ENCODE peak calls at places on chromosomes 3 and 15, in six cellular contexts. O is kidney, W is IMR-90, V is HFFc6, J is fibroblast of the aortic adventitia, S is fibroblast of mammary gland. E is an unnamed sample.

GRCh38 chr3:104564045-104564643 is 802.6 kb upstream of the ALCAM start:
- DNase-seq in S (peak; percentile 67), J (peak; percentile 63), W (peak; percentile 52), V (peak; percentile 39), O (no peak), E (peak; percentile 62)

GRCh38 chr3:72338942-72339749 is 509.1 kb downstream of the SHQ1 start:
- DNase-seq in J (peak; percentile 87), S (peak; percentile 99), O (peak; percentile 92), W (peak; percentile 97), V (peak; percentile 98), E (no peak)

GRCh38 chr3:8972614-8973013 is 9.3 kb upstream of the RAD18 start:
- DNase-seq in W (peak; percentile 47), O (no peak), J (peak; percentile 48), V (peak; percentile 33), S (peak; percentile 74), E (no peak)

GRCh38 chr3:126474498-126475410 is 937 bp downstream of the ZXDC start:
- DNase-seq in W (peak; percentile 35), S (peak; percentile 30), J (peak; percentile 42), O (peak; percentile 89), V (peak; percentile 22), E (peak; percentile 60)

GRCh38 chr3:4983739-4984510 is 4.7 kb downstream of the BHLHE40 start:
- DNase-seq in S (peak; percentile 95), O (peak; percentile 82), V (no peak), W (peak; percentile 92), J (peak; percentile 97), E (no peak)

GRCh38 chr15:70172124-70172523 is 74.4 kb upstream of the TLE3 start:
- DNase-seq in W (no peak), O (no peak), J (no peak), S (no peak), V (no peak), E (no peak)

GRCh38 chr3:122758877-122759670 is 34.6 kb downstream of the HSPBAP1 start:
- DNase-seq in W (no peak), S (peak; percentile 59), O (no peak), J (no peak), V (no peak), E (no peak)

GRCh38 chr3:107619549-107619948 is 96.8 kb downstream of the BBX start:
- DNase-seq in W (no peak), V (no peak), S (no peak), J (no peak), O (no peak), E (no peak)

GRCh38 chr3:188578579-188579363 is 424.8 kb downstream of the LPP start:
- DNase-seq in W (peak; percentile 91), O (peak; percentile 70), J (peak; percentile 99), S (peak; percentile 98), V (peak; percentile 39), E (no peak)

GRCh38 chr15:60223161-60223560 is 174.6 kb downstream of the ANXA2 start:
- DNase-seq in V (no peak), S (no peak), O (no peak), W (no peak), J (no peak), E (no peak)

GRCh38 chr15:63301088-63301487 is 23.7 kb downstream of the APH1B start:
- DNase-seq in J (no peak), W (no peak), V (no peak), O (no peak), S (no peak), E (no peak)

GRCh38 chr3:117903226-117903625 is 1131.4 kb downstream of the IGSF11 start:
- DNase-seq in V (peak; percentile 21), J (peak; percentile 91), W (peak; percentile 86), S (peak; percentile 52), O (no peak), E (peak; percentile 23)

GRCh38 chr3:42557849-42558248 is 23.9 kb downstream of the SEC22C start:
- DNase-seq in O (no peak), W (no peak), S (no peak), V (no peak), J (no peak), E (no peak)

GRCh38 chr3:14532691-14533456 is 7.3 kb downstream of the GRIP2 start:
- DNase-seq in S (peak; percentile 10), W (no peak), J (peak; percentile 10), O (peak; percentile 73), V (no peak), E (peak; percentile 20)

GRCh38 chr15:65275104-65275727 is 11.5 kb downstream of the PARP16 start:
- DNase-seq in W (no peak), O (no peak), V (no peak), S (no peak), J (no peak), E (no peak)

GRCh38 chr15:48891229-48891765 is 13.4 kb downstream of the EID1 start:
- DNase-seq in O (no peak), W (no peak), J (no peak), V (peak; percentile 7), S (no peak), E (no peak)

GRCh38 chr15:60520041-60520824 is 41.3 kb upstream of the ICE2 start:
- DNase-seq in J (no peak), V (peak; percentile 15), S (peak; percentile 43), O (no peak), W (peak; percentile 61), E (no peak)

GRCh38 chr3:42476225-42477160 is 25.9 kb upstream of the VIPR1 start:
- DNase-seq in O (peak; percentile 89), S (no peak), J (peak; percentile 51), W (no peak), V (peak; percentile 20), E (no peak)

GRCh38 chr3:39250116-39250747 is 29.6 kb downstream of the CX3CR1 start:
- DNase-seq in S (peak; percentile 36), V (no peak), W (no peak), O (no peak), J (peak; percentile 53), E (no peak)

DNA sequence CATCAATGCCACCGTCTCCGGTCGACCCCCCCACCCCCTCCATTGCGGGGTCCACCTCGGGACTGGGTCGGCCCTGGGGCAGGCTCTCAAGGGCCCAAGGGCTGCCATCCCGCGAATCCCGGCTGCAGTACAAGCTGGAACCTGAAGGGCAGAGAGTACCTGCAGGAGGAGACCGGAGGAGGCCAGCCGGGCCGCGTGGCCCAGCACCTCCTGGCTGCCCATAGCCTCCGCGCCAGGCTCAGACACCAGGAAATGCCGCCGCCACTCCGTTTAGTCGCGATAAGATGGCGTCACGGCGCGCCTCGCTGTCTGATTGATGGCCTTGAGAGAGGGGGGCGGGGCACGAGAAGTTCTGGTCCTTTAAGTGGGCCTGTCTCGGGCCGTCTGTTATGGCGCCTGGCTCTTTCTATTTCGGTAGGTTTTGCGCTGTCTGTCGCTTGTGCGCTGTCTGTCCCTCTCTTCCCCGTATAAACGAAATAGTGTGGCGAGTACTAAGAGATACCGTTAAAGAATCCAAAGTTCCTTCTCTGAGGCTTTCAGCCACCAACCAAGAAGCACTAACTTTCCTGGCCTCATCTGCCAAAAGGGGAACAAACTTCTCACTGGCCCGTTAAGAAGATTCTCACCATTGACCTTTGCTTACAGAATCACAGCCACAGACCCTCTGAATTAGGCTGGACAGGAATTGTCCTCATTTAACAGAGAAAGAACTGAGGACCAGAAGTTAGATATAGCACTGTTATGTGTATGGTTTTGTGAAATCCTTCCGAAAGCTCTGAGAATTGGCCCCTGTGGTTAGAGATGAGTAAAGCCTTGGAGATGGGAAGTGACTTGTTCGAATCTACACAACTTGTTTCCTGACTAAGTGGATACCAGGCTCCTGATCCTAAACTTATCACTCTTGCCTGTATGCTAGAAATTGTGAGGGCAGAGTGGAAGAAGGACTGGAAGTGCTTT is at the start of gene RFT1:
- DNase-seq in S (peak; percentile 93), O (peak; percentile 99), V (peak; percentile 92), W (peak; percentile 94), J (peak; percentile 95), E (peak; percentile 98)
- TF ChIP-seq CTCF in S (no peak), O (no peak), V (peak; percentile 44), W (no peak), J (peak; percentile 14), E (peak; percentile 36)

DNA sequence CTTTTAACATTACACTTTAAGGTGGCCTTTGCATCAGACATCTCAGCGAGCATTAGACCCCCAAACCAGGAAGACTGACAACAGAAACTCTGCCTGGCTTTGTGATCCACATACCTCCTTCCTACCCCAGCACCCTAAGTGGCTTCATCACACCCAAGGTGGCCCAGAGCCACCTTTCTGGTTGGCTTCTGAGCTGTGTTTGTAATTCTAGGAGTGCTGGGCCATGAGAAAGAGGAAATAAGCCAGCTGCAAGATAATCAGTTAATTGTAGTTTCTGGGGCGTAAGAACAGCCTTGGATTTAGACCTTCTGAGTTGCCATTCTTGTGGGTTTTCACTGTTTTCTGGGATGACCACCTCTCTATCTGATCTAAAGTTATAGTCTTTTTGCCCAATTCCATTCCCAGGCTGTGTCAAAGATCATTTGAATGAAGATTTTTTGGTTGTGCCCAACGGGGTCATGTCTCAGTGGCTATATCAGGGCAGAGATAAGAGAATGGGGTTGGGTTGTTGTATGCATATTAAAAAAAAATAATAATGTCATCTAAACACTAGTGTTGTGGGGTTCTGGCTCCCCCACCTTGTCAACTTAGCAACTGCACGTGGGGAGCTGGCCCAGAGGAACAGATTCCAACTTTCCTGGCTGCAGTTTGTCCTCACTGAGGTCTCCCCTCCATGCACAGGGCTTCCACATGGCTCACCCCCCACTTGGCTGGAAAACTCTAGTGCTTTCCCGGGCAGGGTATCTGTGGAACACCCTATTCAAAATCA is 234.8 kb upstream of the WNT5A start:
- DNase-seq in O (no peak), V (peak; percentile 36), S (peak; percentile 35), W (peak; percentile 51), J (peak; percentile 36), E (no peak)
- TF ChIP-seq CTCF in O (peak; percentile 46), V (peak; percentile 83), S (peak; percentile 54), W (peak; percentile 72), J (peak; percentile 69), E (no peak)

GRCh38 chr3:68206524-68207117 is 552.2 kb upstream of the SUCLG2 start:
- DNase-seq in J (no peak), W (no peak), S (no peak), V (no peak), O (no peak), E (no peak)
- TF ChIP-seq CTCF in J (no peak), W (no peak), S (no peak), V (peak; percentile 11), O (no peak), E (no peak)

GRCh38 chr15:82680200-82681102 is 29.2 kb downstream of the AP3B2 start:
- DNase-seq in O (peak; percentile 93), V (no peak), W (no peak), S (no peak), J (no peak), E (peak; percentile 83)
- TF ChIP-seq CTCF in O (peak; percentile 11), V (no peak), W (no peak), S (no peak), J (no peak), E (no peak)

DNA sequence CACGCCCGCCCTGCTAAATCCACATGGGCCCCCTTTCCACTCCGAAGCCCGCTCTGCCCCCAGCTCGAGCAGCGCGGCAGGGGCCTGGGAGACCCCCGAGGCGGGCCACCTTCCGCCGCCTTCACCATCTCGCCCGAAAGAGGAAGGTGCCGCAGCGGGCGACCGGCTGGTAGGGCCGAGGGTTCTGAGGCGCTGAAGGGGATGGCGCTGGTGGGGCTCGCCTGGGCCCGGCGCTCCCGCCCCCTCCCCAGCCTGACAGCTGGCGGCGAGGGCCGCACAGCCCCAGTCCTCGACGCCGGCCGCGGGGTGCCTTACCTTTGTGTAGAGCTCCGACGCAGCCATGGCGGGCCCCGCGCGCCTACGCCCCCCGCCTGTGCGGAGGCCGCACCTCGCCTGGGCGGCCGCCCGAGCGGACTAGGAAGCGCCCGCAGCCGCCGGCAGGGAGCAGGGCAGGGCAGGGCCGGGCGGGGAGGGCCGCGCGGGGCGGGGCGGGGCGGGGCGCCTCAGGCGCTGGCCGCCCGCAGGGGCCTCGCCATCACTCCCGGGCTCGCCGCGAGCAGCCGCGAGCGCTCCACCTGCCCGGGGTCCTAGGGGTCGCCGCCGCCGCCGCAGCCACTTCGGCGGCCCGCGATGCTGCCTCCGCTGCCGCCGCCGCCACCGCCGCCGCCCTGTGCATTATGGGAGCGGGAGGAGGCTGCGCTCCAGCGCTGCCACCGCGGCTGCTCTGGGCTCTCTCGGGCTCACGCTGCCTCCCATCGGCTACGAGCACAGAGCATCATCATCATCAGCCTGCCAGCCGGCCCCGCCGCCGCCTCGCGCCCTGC is at the start of gene MYO5A:
- DNase-seq in J (peak; percentile 65), W (peak; percentile 71), O (peak; percentile 90), S (peak; percentile 68), V (peak; percentile 72), E (peak; percentile 85)
- TF ChIP-seq CTCF in J (peak; percentile 21), W (peak; percentile 27), O (peak; percentile 5), S (no peak), V (peak; percentile 5), E (no peak)

E was measured in glutamatergic neuron.